ENCODE peak calls at places on chromosomes 13 and 19, in four cellular contexts. One of them, this sample, is unnamed.

GRCh38 chr13:108306768-108307332 is 37.3 kb downstream of the TNFSF13B start:
- DNase-seq in endothelial cell of umbilical vein: no peak
- DNase-seq in fibroblast of lung: no peak
- DNase-seq in IMR-90: no peak
- DNase-seq in this sample: no peak

GRCh38 chr13:37306778-37307544 is 201.5 kb upstream of the CSNK1A1L start:
- DNase-seq in fibroblast of lung: peak
- DNase-seq in IMR-90: peak
- DNase-seq in endothelial cell of umbilical vein: peak
- DNase-seq in this sample: peak

GRCh38 chr13:50387124-50387581 is 371.9 kb downstream of the KCNRG start:
- DNase-seq in endothelial cell of umbilical vein: no peak
- DNase-seq in IMR-90: peak
- DNase-seq in fibroblast of lung: peak
- DNase-seq in this sample: no peak

GRCh38 chr19:38736036-38736412 is 8.2 kb downstream of the CAPN12 start:
- DNase-seq in fibroblast of lung: no peak
- DNase-seq in endothelial cell of umbilical vein: no peak
- DNase-seq in IMR-90: no peak
- DNase-seq in this sample: no peak

GRCh38 chr13:91652389-91652788 is 254.0 kb downstream of the GPC5 start:
- DNase-seq in IMR-90: peak
- DNase-seq in endothelial cell of umbilical vein: no peak
- DNase-seq in fibroblast of lung: no peak
- DNase-seq in this sample: peak

GRCh38 chr13:42671502-42671901 is 97.5 kb downstream of the TNFSF11 start:
- DNase-seq in endothelial cell of umbilical vein: no peak
- DNase-seq in fibroblast of lung: no peak
- DNase-seq in IMR-90: no peak
- DNase-seq in this sample: no peak

GRCh38 chr19:36058481-36059179 is 3.9 kb downstream of the WDR62 start:
- DNase-seq in endothelial cell of umbilical vein: no peak
- DNase-seq in IMR-90: no peak
- DNase-seq in fibroblast of lung: no peak
- DNase-seq in this sample: no peak

GRCh38 chr13:80235559-80236296 is 105.2 kb downstream of the SPRY2 start:
- DNase-seq in IMR-90: no peak
- DNase-seq in endothelial cell of umbilical vein: peak
- DNase-seq in fibroblast of lung: peak
- DNase-seq in this sample: peak

GRCh38 chr19:36169084-36169760 is 17.0 kb upstream of the COX7A1 start:
- DNase-seq in fibroblast of lung: no peak
- DNase-seq in IMR-90: no peak
- DNase-seq in endothelial cell of umbilical vein: peak
- DNase-seq in this sample: no peak

GRCh38 chr13:40069173-40070044 is 413.9 kb downstream of the COG6 start:
- DNase-seq in fibroblast of lung: peak
- DNase-seq in endothelial cell of umbilical vein: peak
- DNase-seq in IMR-90: peak
- DNase-seq in this sample: peak

GRCh38 chr19:55687281-55688172 is 12.5 kb downstream of the EPN1 start:
- DNase-seq in fibroblast of lung: no peak
- DNase-seq in endothelial cell of umbilical vein: no peak
- DNase-seq in IMR-90: no peak
- DNase-seq in this sample: no peak

GRCh38 chr19:33998739-33999345 is 173.5 kb upstream of the LSM14A start:
- DNase-seq in endothelial cell of umbilical vein: peak
- DNase-seq in IMR-90: no peak
- DNase-seq in fibroblast of lung: peak
- DNase-seq in this sample: no peak

GRCh38 chr19:3096267-3096901 is 2.2 kb downstream of the GNA11 start:
- DNase-seq in fibroblast of lung: no peak
- DNase-seq in IMR-90: no peak
- DNase-seq in endothelial cell of umbilical vein: no peak
- DNase-seq in this sample: no peak

GRCh38 chr13:75195479-75196111 is 286.4 kb downstream of the TBC1D4 start:
- DNase-seq in IMR-90: no peak
- DNase-seq in fibroblast of lung: peak
- DNase-seq in endothelial cell of umbilical vein: no peak
- DNase-seq in this sample: no peak

GRCh38 chr19:3027292-3027691 is 1.8 kb downstream of the TLE2 start:
- DNase-seq in endothelial cell of umbilical vein: no peak
- DNase-seq in IMR-90: no peak
- DNase-seq in fibroblast of lung: no peak
- DNase-seq in this sample: no peak

GRCh38 chr19:7550987-7551761 is 15.7 kb downstream of the PNPLA6 start:
- DNase-seq in IMR-90: peak
- DNase-seq in fibroblast of lung: peak
- DNase-seq in endothelial cell of umbilical vein: peak
- DNase-seq in this sample: peak

GRCh38 chr13:91292630-91293221 is 54.8 kb upstream of the MIR17HG start:
- DNase-seq in endothelial cell of umbilical vein: no peak
- DNase-seq in IMR-90: no peak
- DNase-seq in fibroblast of lung: no peak
- DNase-seq in this sample: no peak

GRCh38 chr19:48968179-48968661 is 3.1 kb downstream of the FTL start:
- DNase-seq in endothelial cell of umbilical vein: no peak
- DNase-seq in fibroblast of lung: peak
- DNase-seq in IMR-90: peak
- DNase-seq in this sample: no peak

GRCh38 chr13:58085819-58086218 is 454.3 kb downstream of the PCDH17 start:
- DNase-seq in endothelial cell of umbilical vein: no peak
- DNase-seq in IMR-90: no peak
- DNase-seq in fibroblast of lung: no peak
- DNase-seq in this sample: no peak

GRCh38 chr19:6737873-6738725 is 719 bp upstream of the GPR108 start:
- DNase-seq in fibroblast of lung: peak
- DNase-seq in IMR-90: peak
- DNase-seq in endothelial cell of umbilical vein: peak
- DNase-seq in this sample: peak

GRCh38 chr19:12985049-12985776 is 10.1 kb upstream of the NFIX start:
- DNase-seq in IMR-90: peak
- DNase-seq in fibroblast of lung: peak
- DNase-seq in endothelial cell of umbilical vein: no peak
- DNase-seq in this sample: peak

GRCh38 chr19:52190679-52191293 is 934 bp downstream of the PPP2R1A start:
- DNase-seq in fibroblast of lung: peak
- DNase-seq in endothelial cell of umbilical vein: no peak
- DNase-seq in IMR-90: peak
- DNase-seq in this sample: peak

DNA sequence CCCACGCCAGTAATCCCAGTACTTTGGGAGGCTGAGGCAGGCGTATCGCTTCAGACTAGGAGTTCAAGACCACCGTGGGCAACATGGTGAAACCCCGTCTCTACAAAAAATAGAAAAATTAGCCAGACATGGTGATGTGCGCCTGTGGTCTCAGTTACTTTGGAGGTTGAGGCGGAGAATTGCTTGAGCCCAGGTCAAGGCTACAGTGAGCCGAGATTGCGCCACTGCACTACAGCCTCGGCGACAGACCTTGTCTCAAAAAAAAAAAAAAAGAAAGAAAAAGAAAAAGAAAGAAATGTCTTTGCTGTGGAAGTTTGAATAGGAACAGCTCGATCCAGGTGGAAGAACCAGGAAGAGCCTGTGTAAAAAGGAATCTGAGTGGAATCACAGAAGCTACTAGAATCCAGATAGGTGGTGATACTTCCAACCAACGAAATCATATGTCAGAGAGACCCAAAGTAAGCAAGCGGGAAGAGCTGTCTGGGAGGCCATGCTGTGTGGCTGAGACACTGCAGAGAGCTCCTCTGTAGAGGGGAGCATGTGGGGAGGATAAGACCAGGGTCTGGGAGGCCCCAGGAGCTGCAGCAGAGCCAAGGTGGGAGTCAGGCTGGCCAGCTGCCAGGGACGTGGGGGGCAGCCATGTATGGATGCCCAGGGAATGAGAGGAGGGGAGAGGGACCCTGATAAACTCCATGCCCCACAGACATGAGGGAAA is 21.1 kb downstream of the LATS2 start:
- DNase-seq in fibroblast of lung: no peak
- DNase-seq in IMR-90: no peak
- DNase-seq in endothelial cell of umbilical vein: no peak
- DNase-seq in this sample: no peak
- H2AFZ ChIP-seq in fibroblast of lung: no peak
- H2AFZ ChIP-seq in IMR-90: no peak
- H2AFZ ChIP-seq in endothelial cell of umbilical vein: no peak
- H2AFZ ChIP-seq in this sample: no peak

DNA sequence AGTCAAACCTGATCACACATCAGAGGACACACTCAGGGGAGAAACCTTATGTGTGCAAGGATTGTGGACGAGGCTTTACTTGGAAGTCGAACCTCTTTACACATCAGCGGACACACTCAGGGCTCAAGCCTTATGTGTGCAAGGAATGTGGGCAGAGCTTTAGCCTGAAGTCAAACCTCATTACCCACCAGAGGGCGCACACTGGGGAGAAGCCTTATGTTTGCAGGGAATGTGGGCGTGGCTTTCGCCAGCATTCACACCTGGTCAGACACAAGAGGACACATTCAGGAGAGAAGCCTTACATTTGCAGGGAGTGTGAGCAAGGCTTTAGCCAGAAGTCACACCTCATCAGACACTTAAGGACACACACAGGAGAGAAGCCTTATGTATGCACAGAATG is 8.2 kb upstream of the ZNF527 start:
- DNase-seq in fibroblast of lung: no peak
- DNase-seq in IMR-90: no peak
- DNase-seq in endothelial cell of umbilical vein: peak
- DNase-seq in this sample: no peak
- H2AFZ ChIP-seq in fibroblast of lung: no peak
- H2AFZ ChIP-seq in IMR-90: no peak
- H2AFZ ChIP-seq in endothelial cell of umbilical vein: no peak
- H2AFZ ChIP-seq in this sample: no peak

GRCh38 chr13:90015565-90016507 is 1331.7 kb upstream of the MIR17HG start:
- DNase-seq in fibroblast of lung: no peak
- DNase-seq in endothelial cell of umbilical vein: no peak
- DNase-seq in IMR-90: no peak
- DNase-seq in this sample: peak

GRCh38 chr13:90016688-90017087 is 1330.8 kb upstream of the MIR17HG start:
- DNase-seq in fibroblast of lung: no peak
- DNase-seq in endothelial cell of umbilical vein: no peak
- DNase-seq in IMR-90: no peak
- DNase-seq in this sample: no peak

GRCh38 chr13:90020536-90020935 is 1327.0 kb upstream of the MIR17HG start:
- DNase-seq in IMR-90: no peak
- DNase-seq in fibroblast of lung: no peak
- DNase-seq in endothelial cell of umbilical vein: no peak
- DNase-seq in this sample: no peak
- H2AFZ ChIP-seq in IMR-90: no peak
- H2AFZ ChIP-seq in fibroblast of lung: no peak
- H2AFZ ChIP-seq in endothelial cell of umbilical vein: no peak
- H2AFZ ChIP-seq in this sample: no peak

DNA sequence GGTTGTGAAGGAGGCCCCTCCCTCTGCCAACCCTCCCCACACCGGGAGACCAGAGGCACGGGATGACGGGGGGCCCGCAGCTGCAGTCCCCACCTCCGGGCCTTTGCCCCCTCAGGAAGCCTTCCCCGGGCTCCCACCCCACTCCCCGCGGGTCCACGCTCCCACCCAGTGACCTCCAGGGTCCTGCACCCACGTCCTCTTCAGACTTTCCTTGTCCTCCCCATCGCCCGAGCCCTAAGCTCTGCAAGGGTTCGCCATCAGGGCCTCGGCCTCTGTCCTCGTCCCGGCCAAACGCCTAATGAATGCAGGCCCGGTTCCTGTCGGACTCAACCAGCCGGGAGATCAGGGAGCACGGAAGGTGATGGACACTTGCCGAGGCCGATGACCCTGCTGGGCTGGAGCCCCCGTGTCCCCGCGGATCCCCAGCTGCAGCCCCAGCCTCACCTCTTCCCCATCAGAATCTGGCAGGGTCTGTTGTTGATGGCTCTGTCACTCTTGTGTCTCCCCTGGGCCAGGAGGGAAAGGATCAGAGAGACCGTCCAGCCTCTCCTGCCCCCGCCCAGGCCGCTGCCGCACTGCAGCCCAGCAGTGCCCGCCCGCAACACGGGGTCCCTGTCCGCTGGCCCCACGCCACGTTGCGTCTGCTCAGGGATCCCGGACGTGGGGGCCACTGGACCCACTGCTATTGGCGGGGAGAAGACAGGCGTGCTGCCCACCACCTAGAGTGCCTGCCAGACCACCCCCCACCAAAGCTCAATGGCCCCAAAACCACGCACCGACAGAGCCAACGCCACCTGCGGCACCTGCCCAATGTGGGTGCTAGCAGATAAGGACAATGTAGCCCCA is 5.7 kb downstream of the ATP8B3 start:
- DNase-seq in fibroblast of lung: no peak
- DNase-seq in IMR-90: no peak
- DNase-seq in endothelial cell of umbilical vein: no peak
- DNase-seq in this sample: no peak
- H2AFZ ChIP-seq in fibroblast of lung: no peak
- H2AFZ ChIP-seq in IMR-90: no peak
- H2AFZ ChIP-seq in endothelial cell of umbilical vein: no peak
- H2AFZ ChIP-seq in this sample: no peak

GRCh38 chr13:99991806-99992242 is 10.2 kb downstream of the ZIC2 start:
- DNase-seq in endothelial cell of umbilical vein: no peak
- DNase-seq in fibroblast of lung: no peak
- DNase-seq in IMR-90: no peak
- DNase-seq in this sample: no peak
- H2AFZ ChIP-seq in endothelial cell of umbilical vein: no peak
- H2AFZ ChIP-seq in fibroblast of lung: no peak
- H2AFZ ChIP-seq in IMR-90: no peak
- H2AFZ ChIP-seq in this sample: no peak

DNA sequence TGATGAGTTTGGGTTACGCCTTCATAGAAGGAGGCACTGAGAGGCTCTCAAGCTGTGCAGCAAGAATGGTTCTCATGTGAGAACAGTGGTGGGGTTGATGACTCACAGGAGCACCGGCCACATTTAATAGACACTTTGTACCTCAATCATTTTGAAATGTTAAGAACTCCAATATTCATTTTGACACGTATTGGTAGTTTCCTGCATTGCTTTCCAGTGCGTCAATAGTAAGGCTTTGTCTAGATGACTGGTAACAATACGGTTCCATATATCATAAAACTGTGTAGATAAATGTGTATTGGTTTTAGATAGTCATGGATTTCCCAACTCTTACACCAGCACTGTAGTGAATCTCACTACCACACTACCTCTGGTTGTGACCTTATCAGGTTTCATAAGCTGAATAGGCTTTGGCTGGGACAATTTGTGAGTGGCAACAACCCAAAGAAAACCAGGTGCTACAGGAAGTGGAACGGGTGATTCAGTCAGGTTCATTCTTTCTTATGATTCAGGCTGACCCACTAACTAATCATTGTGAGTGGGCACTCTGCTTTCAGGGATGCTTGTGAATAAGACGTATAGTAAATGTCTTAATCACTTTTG is 362.6 kb downstream of the KLF5 start:
- DNase-seq in endothelial cell of umbilical vein: no peak
- DNase-seq in IMR-90: peak
- DNase-seq in fibroblast of lung: no peak
- DNase-seq in this sample: peak
- H2AFZ ChIP-seq in endothelial cell of umbilical vein: no peak
- H2AFZ ChIP-seq in IMR-90: no peak
- H2AFZ ChIP-seq in fibroblast of lung: no peak
- H2AFZ ChIP-seq in this sample: peak

This sample was measured in mammary epithelial cell.